ENCODE peak calls at places on chromosomes 4 and X, in five cellular contexts. K, I, E, Q and N are unnamed samples.
A peak's percentile ranks its signal among the peaks of the same experiment; 100 is the strongest.

GRCh38 chrX:55778322-55778721 is 60.8 kb downstream of the RRAGB start:
- DNase-seq in I (no peak), K (no peak), E (no peak), Q (no peak), N (no peak)

GRCh38 chrX:149631293-149632165 is at the start of gene TMEM185A:
- DNase-seq in E (peak; percentile 74), I (peak; percentile 80), K (peak; percentile 93), Q (peak; percentile 85), N (peak; percentile 57)

GRCh38 chrX:42778096-42778495 is at the start of gene PPP1R2C:
- DNase-seq in E (no peak), K (peak; percentile 71), I (no peak), Q (no peak), N (no peak)

GRCh38 chr4:126592088-126592487 is 1040.7 kb upstream of the INTU start:
- DNase-seq in K (no peak), I (no peak), E (no peak), Q (no peak), N (no peak)

GRCh38 chr4:8362483-8362882 is 78.0 kb downstream of the ACOX3 start:
- DNase-seq in I (peak; percentile 3), K (no peak), Q (peak; percentile 25), E (no peak), N (no peak)

GRCh38 chrX:66731398-66731797 is 92.5 kb upstream of the EDA2R start:
- DNase-seq in K (no peak), E (no peak), I (no peak), Q (no peak), N (no peak)

GRCh38 chrX:153816821-153817220 is 13.5 kb downstream of the PDZD4 start:
- DNase-seq in K (peak; percentile 75), E (no peak), I (no peak), Q (no peak), N (no peak)

GRCh38 chrX:52363247-52363883 is 5.5 kb upstream of the XAGE2 start:
- DNase-seq in Q (no peak), I (no peak), K (no peak), E (no peak), N (no peak)

GRCh38 chrX:23434356-23434884 is 99.8 kb downstream of the PTCHD1 start:
- DNase-seq in I (peak; percentile 81), K (no peak), Q (peak; percentile 91), E (peak; percentile 84), N (peak; percentile 63)

GRCh38 chr4:100076753-100077152 is 113.5 kb downstream of the DDIT4L start:
- DNase-seq in I (no peak), Q (no peak), K (no peak), E (no peak), N (no peak)

GRCh38 chr4:119493419-119493818 is 135.2 kb downstream of the PDE5A start:
- DNase-seq in Q (no peak), K (no peak), I (no peak), E (no peak), N (no peak)

GRCh38 chr4:135277116-135277979 is 1075.8 kb upstream of the PABPC4L start:
- DNase-seq in E (no peak), Q (no peak), I (no peak), K (no peak), N (no peak)

GRCh38 chrX:45771114-45771513 is 570.4 kb upstream of the DIPK2B start:
- DNase-seq in Q (peak; percentile 77), K (no peak), E (peak; percentile 39), I (no peak), N (no peak)
- TF ChIP-seq POLR2AphosphoS5 in Q (peak; percentile 84), K (no peak), E (peak; percentile 84), I (no peak), N (no peak)

GRCh38 chrX:12949927-12950656 is 24.8 kb upstream of the TMSB4X start:
- DNase-seq in I (peak; percentile 87), Q (peak; percentile 94), K (peak; percentile 94), E (peak; percentile 83), N (peak; percentile 86)
- TF ChIP-seq POLR2AphosphoS5 in I (no peak), Q (peak; percentile 75), K (peak; percentile 15), E (peak; percentile 70), N (peak; percentile 70)

GRCh38 chrX:134931550-134931949 is 59.2 kb upstream of the SMIM10 start:
- DNase-seq in Q (no peak), E (no peak), I (no peak), K (no peak), N (no peak)
- TF ChIP-seq POLR2AphosphoS5 in Q (no peak), E (no peak), I (no peak), K (no peak), N (no peak)

GRCh38 chr4:120871173-120871572 is 51.4 kb downstream of the PRDM5 start:
- DNase-seq in K (no peak), Q (no peak), E (no peak), I (no peak), N (no peak)

GRCh38 chr4:120865985-120866384 is 56.5 kb downstream of the PRDM5 start:
- DNase-seq in E (no peak), Q (no peak), K (no peak), I (no peak), N (no peak)

GRCh38 chr4:120873554-120873953 is 49.0 kb downstream of the PRDM5 start:
- DNase-seq in I (no peak), Q (no peak), E (no peak), K (no peak), N (no peak)

GRCh38 chr4:120870279-120870673 is 52.2 kb downstream of the PRDM5 start:
- DNase-seq in K (no peak), Q (no peak), I (no peak), E (no peak), N (no peak)

GRCh38 chr4:120869511-120870278 is 52.8 kb downstream of the PRDM5 start:
- DNase-seq in Q (no peak), E (no peak), K (no peak), I (no peak), N (no peak)
- TF ChIP-seq POLR2AphosphoS5 in Q (no peak), E (no peak), K (no peak), I (no peak), N (no peak)

GRCh38 chr4:78666830-78667258 is 109.3 kb upstream of the BMP2K start:
- DNase-seq in E (no peak), Q (no peak), I (no peak), K (no peak), N (no peak)
- TF ChIP-seq POLR2AphosphoS5 in E (no peak), Q (no peak), I (no peak), K (no peak), N (no peak)

DNA sequence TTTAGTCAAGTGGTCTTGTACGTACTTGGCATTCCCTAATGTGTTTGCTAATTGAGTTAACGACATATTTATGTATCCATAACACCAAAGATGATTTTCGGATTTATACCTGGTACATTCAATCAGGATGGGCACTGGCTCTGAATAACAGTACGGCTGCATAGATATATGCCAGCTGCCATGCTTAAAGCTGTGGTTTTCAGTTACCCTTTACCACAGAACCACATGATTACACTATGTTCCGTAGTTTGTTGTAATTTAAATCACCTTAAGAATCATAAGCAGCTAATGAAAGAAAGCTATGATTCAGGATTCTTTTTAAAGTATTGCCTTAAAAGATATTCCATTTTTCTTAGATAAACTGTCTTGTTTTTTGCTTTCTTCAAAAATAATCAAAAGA is 53.6 kb downstream of the FIP1L1 start:
- DNase-seq in K (no peak), Q (no peak), E (no peak), I (no peak), N (no peak)
- TF ChIP-seq POLR2AphosphoS5 in K (no peak), Q (no peak), E (no peak), I (no peak), N (no peak)

DNA sequence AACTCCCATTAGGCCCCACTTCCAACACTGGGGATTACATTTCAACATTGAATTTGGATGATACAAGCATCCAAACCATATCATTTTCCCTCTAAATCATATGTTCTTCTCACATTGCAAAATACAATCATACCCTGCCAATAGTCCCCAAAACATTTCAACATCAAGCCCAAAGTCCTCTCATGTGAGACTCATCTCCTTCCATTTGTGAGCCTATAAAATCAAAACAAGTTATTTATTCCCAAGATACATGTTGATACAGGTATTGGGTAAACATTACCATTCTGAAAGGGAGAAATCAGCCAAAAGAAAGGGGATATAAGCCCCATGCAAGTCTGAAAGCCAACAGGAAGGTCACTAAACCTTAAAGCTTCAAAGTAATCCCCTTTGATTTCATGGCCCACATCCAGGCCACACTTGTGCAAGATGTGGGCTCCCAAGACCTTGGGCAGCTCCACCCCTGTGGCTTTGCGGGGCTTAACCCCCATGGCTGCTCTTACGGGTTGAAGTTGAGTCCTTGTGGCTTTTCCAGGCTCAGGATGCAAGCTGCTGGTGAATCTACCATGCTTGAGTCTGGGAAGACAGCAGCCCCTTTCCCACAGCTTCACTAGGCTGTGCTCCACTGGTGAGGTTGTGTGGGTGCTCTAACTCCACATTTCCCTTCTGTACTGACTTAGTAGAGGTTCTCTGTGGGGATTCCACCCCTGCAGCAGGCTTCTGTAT is 40.6 kb upstream of the SERTM2 start:
- DNase-seq in Q (no peak), I (no peak), K (peak; percentile 55), E (no peak), N (no peak)
- TF ChIP-seq POLR2AphosphoS5 in Q (no peak), I (no peak), K (no peak), E (no peak), N (no peak)

GRCh38 chrX:2699959-2700358 is 8.9 kb downstream of the CD99 start:
- DNase-seq in I (no peak), E (no peak), K (peak; percentile 32), Q (no peak), N (no peak)

GRCh38 chrX:2698604-2699003 is 7.5 kb downstream of the CD99 start:
- DNase-seq in I (no peak), K (peak; percentile 29), Q (no peak), E (no peak), N (no peak)

GRCh38 chrX:2700405-2701320 is 9.6 kb downstream of the CD99 start:
- DNase-seq in I (no peak), Q (no peak), K (peak; percentile 30), E (no peak), N (no peak)

GRCh38 chrX:2703991-2704369 is 12.9 kb downstream of the CD99 start:
- DNase-seq in Q (no peak), E (no peak), K (no peak), I (no peak), N (no peak)

GRCh38 chrX:2701600-2701999 is 10.5 kb downstream of the CD99 start:
- DNase-seq in K (peak; percentile 61), Q (no peak), I (no peak), E (no peak), N (no peak)
- TF ChIP-seq POLR2AphosphoS5 in K (no peak), Q (no peak), I (no peak), E (no peak), N (no peak)

GRCh38 chr4:10006236-10006603 is 15.1 kb downstream of the SLC2A9 start:
- DNase-seq in Q (peak; percentile 69), E (peak; percentile 71), K (no peak), I (no peak), N (peak; percentile 87)
- TF ChIP-seq POLR2AphosphoS5 in Q (peak; percentile 69), E (peak; percentile 91), K (no peak), I (peak; percentile 74), N (peak; percentile 59)

GRCh38 chrX:13082286-13083065 is 38.1 kb upstream of the FAM9C start:
- DNase-seq in E (no peak), Q (no peak), K (no peak), I (no peak), N (no peak)
- TF ChIP-seq POLR2AphosphoS5 in E (no peak), Q (no peak), K (no peak), I (no peak), N (no peak)